ENCODE peak calls at places on chromosomes 13 and 19, in four cellular contexts. A is aorta, Y is heart right ventricle, X is BE2C. E is an unnamed sample. For H3K27me3 and H3K4me1, the result is how much of the 10 kb centered on the place peaks cover.

GRCh38 chr13:110726726-110727125 is 13.2 kb downstream of the ING1 start:
- DNase-seq in Y (no peak), X (no peak), A (no peak), E (no peak)

GRCh38 chr19:34711890-34712289 is 22.2 kb upstream of the ZNF181 start:
- DNase-seq in Y (no peak), A (no peak), X (no peak), E (no peak)

GRCh38 chr13:34076943-34077703 is 259.2 kb downstream of the RFC3 start:
- DNase-seq in X (no peak), Y (no peak), A (no peak), E (no peak)

GRCh38 chr19:39802958-39803357 is 24.3 kb downstream of the LEUTX start:
- DNase-seq in A (no peak), Y (no peak), X (no peak), E (no peak)

GRCh38 chr19:16325161-16325527 is 518 bp downstream of the KLF2 start:
- DNase-seq in X (peak), A (no peak), Y (peak), E (no peak)

GRCh38 chr19:39599116-39599515 is 3.2 kb upstream of the LGALS13 start:
- DNase-seq in X (no peak), A (no peak), Y (peak), E (peak)

GRCh38 chr19:5243878-5244277 is 96.7 kb downstream of the PTPRS start:
- DNase-seq in Y (no peak), A (no peak), X (no peak), E (no peak)

GRCh38 chr19:31308781-31309180 is 40.5 kb downstream of the TSHZ3 start:
- DNase-seq in Y (no peak), A (no peak), X (no peak), E (no peak)

GRCh38 chr13:87684850-87685735 is 13.9 kb downstream of the SLITRK5 start:
- DNase-seq in Y (no peak), A (no peak), X (no peak), E (no peak)

GRCh38 chr19:39194832-39195542 is 1.8 kb upstream of the NCCRP1 start:
- DNase-seq in A (no peak), X (no peak), Y (no peak), E (no peak)

GRCh38 chr19:17821190-17821589 is at the start of gene INSL3:
- DNase-seq in X (no peak), A (no peak), Y (no peak), E (no peak)
- H3K27me3 ChIP-seq in X (under half), A (under half), Y (half or more), E (under half)

GRCh38 chr19:17757125-17757524 is 5.8 kb downstream of the FCHO1 start:
- DNase-seq in X (peak), Y (peak), A (peak), E (no peak)
- H3K4me1 ChIP-seq in X (under half), Y (under half), A (under half), E (under half)

GRCh38 chr13:113350938-113351335 is 13.0 kb downstream of the GRTP1 start:
- DNase-seq in Y (no peak), A (peak), X (no peak), E (no peak)

GRCh38 chr13:113354831-113355610 is 8.9 kb downstream of the GRTP1 start:
- DNase-seq in Y (no peak), A (peak), X (no peak), E (peak)

GRCh38 chr13:113355621-113356020 is 8.3 kb downstream of the GRTP1 start:
- DNase-seq in Y (no peak), A (no peak), X (no peak), E (peak)

GRCh38 chr13:113351514-113352026 is 12.4 kb downstream of the GRTP1 start:
- DNase-seq in A (peak), Y (no peak), X (no peak), E (no peak)

GRCh38 chr13:113353254-113353653 is 10.7 kb downstream of the GRTP1 start:
- DNase-seq in Y (no peak), A (peak), X (no peak), E (no peak)
- H3K27me3 ChIP-seq in Y (under half), A (under half), X (under half), E (under half)

DNA sequence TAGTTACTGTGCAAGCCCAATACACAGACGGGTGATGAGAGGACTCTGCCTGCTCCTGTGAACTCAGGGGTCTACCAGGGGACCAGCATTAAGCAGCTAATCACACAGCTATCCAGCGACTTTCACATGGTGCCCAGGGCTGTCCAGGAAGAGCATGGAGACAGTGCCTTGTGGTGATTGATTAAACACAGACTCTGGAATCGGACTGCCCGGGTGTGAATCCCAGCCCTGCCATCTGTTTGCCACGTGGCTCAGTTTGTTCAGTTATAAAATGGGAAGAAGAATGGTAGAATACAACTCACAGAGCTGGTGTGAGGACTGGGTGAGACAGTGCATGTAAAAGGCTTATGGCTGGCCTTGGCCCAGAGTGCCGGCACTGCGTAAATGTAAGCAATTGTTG is 42.1 kb upstream of the NPAS1 start:
- DNase-seq in X (no peak), Y (no peak), A (no peak), E (no peak)
- H3K4me1 ChIP-seq in X (under half), Y (under half), A (under half), E (under half)

GRCh38 chr19:9039728-9040127 is 29.5 kb upstream of the MUC16 start:
- DNase-seq in X (no peak), Y (no peak), A (no peak), E (no peak)

GRCh38 chr19:9043524-9043923 is 33.3 kb upstream of the MUC16 start:
- DNase-seq in X (no peak), A (no peak), Y (no peak), E (no peak)

GRCh38 chr19:9044449-9044848 is 34.2 kb upstream of the MUC16 start:
- DNase-seq in Y (no peak), A (no peak), X (no peak), E (no peak)

GRCh38 chr19:9040131-9040530 is 29.9 kb upstream of the MUC16 start:
- DNase-seq in A (no peak), Y (no peak), X (no peak), E (no peak)

GRCh38 chr19:9041023-9041422 is 30.8 kb upstream of the MUC16 start:
- DNase-seq in X (no peak), A (no peak), Y (no peak), E (no peak)
- H3K27me3 ChIP-seq in X (under half), A (under half), Y (under half), E (under half)

GRCh38 chr13:52868190-52868589 is 19.8 kb upstream of the PCDH8 start:
- DNase-seq in A (no peak), X (no peak), Y (no peak), E (no peak)
- H3K4me1 ChIP-seq in A (under half), X (under half), Y (under half), E (under half)

DNA sequence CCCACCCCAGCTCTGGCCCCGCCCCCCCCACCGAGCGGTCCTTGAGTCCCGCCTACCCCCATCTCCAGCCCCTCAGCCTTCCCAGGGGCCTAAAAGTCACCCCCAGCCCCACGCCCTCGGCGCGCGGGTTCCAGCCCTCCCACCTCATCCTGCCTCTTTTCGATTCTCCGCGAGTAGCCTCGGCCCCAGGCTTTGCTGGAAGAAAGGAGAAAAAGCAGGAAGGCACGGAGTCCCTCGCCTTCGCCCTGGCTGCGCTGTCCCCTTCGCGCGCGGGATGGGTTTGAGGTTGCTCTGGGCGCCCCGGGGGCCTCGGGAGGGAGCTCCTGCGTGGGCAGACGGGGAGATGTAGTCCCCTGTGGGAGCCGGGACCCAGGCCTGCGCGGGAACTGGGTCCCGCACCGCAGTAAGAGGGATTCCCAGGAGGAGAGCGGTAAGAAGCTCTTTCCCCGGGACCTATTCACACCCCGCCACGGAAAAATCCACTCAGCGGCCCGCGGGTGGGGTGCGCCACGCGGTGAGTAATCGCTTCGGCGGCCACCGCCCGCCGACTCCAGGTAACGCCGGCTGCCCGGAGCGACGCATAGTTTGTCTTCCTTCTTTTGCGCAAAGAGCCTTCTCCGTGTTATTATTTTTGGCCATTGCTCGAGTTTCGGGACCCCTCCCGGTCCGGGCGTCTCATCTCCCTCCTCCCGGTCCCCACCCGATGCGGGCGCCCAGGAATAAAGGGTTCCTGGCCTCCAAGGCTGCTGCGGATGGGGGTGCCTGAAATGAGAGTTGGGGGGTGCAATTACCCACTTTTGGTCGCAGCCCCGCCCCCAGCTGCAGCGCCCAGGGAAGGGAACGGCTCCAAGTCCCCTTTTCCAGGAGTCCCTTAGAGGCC is 863 bp upstream of the CRLF1 start:
- DNase-seq in X (no peak), Y (no peak), A (no peak), E (no peak)
- H3K27me3 ChIP-seq in X (half or more), Y (half or more), A (under half), E (under half)

DNA sequence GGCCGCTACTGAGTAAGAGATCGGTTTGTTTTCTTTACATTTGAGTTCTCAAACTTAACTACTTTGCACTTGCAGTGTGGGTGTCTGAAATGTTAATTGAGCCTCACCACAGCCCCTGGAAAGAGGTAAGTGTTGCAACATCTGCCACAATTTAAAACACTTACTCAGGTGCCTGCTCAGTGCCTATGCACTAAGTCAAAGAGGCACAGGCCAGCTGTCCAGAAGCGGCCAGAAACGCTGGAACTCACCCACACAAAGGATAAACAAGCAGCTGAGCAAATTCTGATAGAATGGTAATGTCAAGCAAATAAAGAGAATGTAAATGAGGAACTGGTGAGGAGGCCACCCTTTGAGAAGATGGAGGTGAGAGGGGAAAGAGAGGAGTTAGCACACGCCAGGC is 67.8 kb upstream of the SERP2 start:
- DNase-seq in A (no peak), Y (no peak), X (no peak), E (no peak)
- H3K4me1 ChIP-seq in A (under half), Y (under half), X (under half), E (under half)

DNA sequence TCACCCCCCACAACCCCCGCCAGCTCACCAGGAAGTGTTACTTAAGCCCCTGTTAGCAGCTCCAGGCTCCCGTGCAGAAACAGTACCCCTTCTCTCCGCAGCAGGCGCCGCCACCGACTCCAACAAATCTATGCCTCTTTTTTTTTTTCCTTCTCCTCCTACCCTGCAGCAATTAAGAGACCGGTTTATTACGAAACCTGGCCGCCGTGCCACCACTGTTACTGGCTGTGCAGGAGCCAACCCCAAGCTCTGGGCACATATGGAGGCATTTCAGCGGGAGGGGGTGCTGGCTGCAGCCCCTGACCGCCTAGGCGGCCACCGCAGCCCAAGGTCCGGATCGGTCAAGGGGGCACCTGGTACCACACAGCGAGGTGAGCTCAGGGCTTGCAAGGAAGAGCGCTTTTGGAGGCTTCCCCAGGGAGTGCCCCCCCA is 2.4 kb downstream of the GADD45B start:
- DNase-seq in X (peak), A (peak), Y (peak), E (no peak)
- H3K27me3 ChIP-seq in X (under half), A (under half), Y (under half), E (under half)